ENCODE peak calls at places on chromosome 21, in four cellular contexts. B, L, Q and F are unnamed samples.

GRCh38 chr21:39602076-39602689 is 10.6 kb upstream of the B3GALT5 start:
- DNase-seq in Q (no peak), L (no peak), B (no peak), F (no peak)

GRCh38 chr21:34582506-34583150 is 32.3 kb downstream of the RCAN1 start:
- DNase-seq in L (peak), B (no peak), Q (peak), F (peak)

GRCh38 chr21:22125581-22125980 is 1127.4 kb downstream of the NCAM2 start:
- DNase-seq in Q (no peak), L (no peak), B (no peak), F (no peak)

GRCh38 chr21:34526618-34527290 is 14.7 kb upstream of the KCNE1 start:
- DNase-seq in B (no peak), L (peak), Q (peak), F (peak)

GRCh38 chr21:46157396-46157986 is 2.1 kb upstream of the FTCD start:
- DNase-seq in L (no peak), Q (no peak), B (no peak), F (no peak)

GRCh38 chr21:46667735-46668380 is 32.4 kb downstream of the PRMT2 start:
- DNase-seq in L (peak), B (no peak), Q (peak), F (peak)

GRCh38 chr21:25350056-25350455 is 257.2 kb downstream of the MRPL39 start:
- DNase-seq in B (no peak), L (peak), Q (peak), F (no peak)

GRCh38 chr21:46661211-46661625 is 25.7 kb downstream of the PRMT2 start:
- DNase-seq in Q (peak), L (peak), B (no peak), F (peak)

GRCh38 chr21:28339403-28339802 is 653.3 kb downstream of the LTN1 start:
- DNase-seq in Q (no peak), B (no peak), L (no peak), F (no peak)

GRCh38 chr21:26389971-26390641 is 183.0 kb downstream of the CYYR1 start:
- DNase-seq in L (peak), Q (peak), B (no peak), F (peak)

GRCh38 chr21:15066231-15066577 is 1.4 kb upstream of the NRIP1 start:
- DNase-seq in Q (no peak), L (no peak), B (no peak), F (peak)

GRCh38 chr21:46368533-46369285 is 44.8 kb downstream of the PCNT start:
- DNase-seq in L (no peak), B (no peak), Q (peak), F (no peak)

GRCh38 chr21:28943631-28944030 is 49.0 kb downstream of the LTN1 start:
- DNase-seq in B (no peak), L (peak), Q (peak), F (peak)

GRCh38 chr21:16634522-16634914 is 878.3 kb upstream of the CXADR start:
- DNase-seq in L (no peak), B (no peak), Q (no peak), F (no peak)

GRCh38 chr21:27648560-27648959 is 681.7 kb upstream of the ADAMTS5 start:
- DNase-seq in L (peak), Q (peak), B (no peak), F (peak)

GRCh38 chr21:35084869-35085268 is 35.8 kb upstream of the RUNX1 start:
- DNase-seq in L (peak), B (no peak), Q (peak), F (peak)

GRCh38 chr21:39055167-39055767 is 128.0 kb downstream of the PSMG1 start:
- DNase-seq in Q (no peak), L (no peak), B (no peak), F (no peak)

GRCh38 chr21:16072692-16073091 is 342.9 kb downstream of the USP25 start:
- DNase-seq in B (no peak), Q (peak), L (peak), F (peak)

GRCh38 chr21:36120304-36120902 is 14.5 kb upstream of the CBR3 start:
- DNase-seq in L (no peak), B (no peak), Q (no peak), F (peak)

GRCh38 chr21:17185685-17186084 is 327.2 kb upstream of the CXADR start:
- DNase-seq in Q (no peak), B (no peak), L (no peak), F (no peak)

GRCh38 chr21:27803571-27803970 is 836.7 kb upstream of the ADAMTS5 start:
- DNase-seq in B (no peak), Q (no peak), L (no peak), F (no peak)

GRCh38 chr21:24545807-24546361 is 1061.4 kb downstream of the MRPL39 start:
- DNase-seq in B (no peak), L (no peak), Q (no peak), F (no peak)

GRCh38 chr21:35057428-35057827 is 8.3 kb upstream of the RUNX1 start:
- DNase-seq in B (no peak), Q (no peak), L (no peak), F (no peak)

GRCh38 chr21:29125199-29125598 is 5.2 kb upstream of the MAP3K7CL start:
- DNase-seq in B (no peak), L (no peak), Q (no peak), F (no peak)

GRCh38 chr21:14879458-14879857 is 185.3 kb downstream of the NRIP1 start:
- DNase-seq in L (no peak), Q (no peak), B (no peak), F (no peak)

GRCh38 chr21:34372321-34372720 is 3.0 kb upstream of the SMIM11 start:
- DNase-seq in B (no peak), Q (no peak), L (no peak), F (no peak)

GRCh38 chr21:39054066-39054465 is 129.2 kb downstream of the PSMG1 start:
- DNase-seq in L (no peak), B (no peak), Q (no peak), F (no peak)

GRCh38 chr21:15614757-15615156 is 115.0 kb upstream of the USP25 start:
- DNase-seq in Q (no peak), B (no peak), L (no peak), F (no peak)

GRCh38 chr21:18617291-18617690 is 213.7 kb upstream of the TMPRSS15 start:
- DNase-seq in L (no peak), Q (peak), B (no peak), F (no peak)

GRCh38 chr21:15552914-15553491 is 176.8 kb upstream of the USP25 start:
- DNase-seq in Q (peak), B (no peak), L (peak), F (no peak)

GRCh38 chr21:25970254-25970930 is 200.2 kb downstream of the APP start:
- DNase-seq in Q (peak), L (peak), B (no peak), F (no peak)

GRCh38 chr21:27290020-27290419 is 323.1 kb upstream of the ADAMTS5 start:
- DNase-seq in L (no peak), B (no peak), Q (no peak), F (no peak)

GRCh38 chr21:35202431-35202830 is 153.3 kb upstream of the RUNX1 start:
- DNase-seq in L (peak), B (no peak), Q (peak), F (peak)

GRCh38 chr21:21624674-21625073 is 626.5 kb downstream of the NCAM2 start:
- DNase-seq in L (peak), B (no peak), Q (peak), F (peak)

GRCh38 chr21:14303731-14304488 is 79.0 kb downstream of the HSPA13 start:
- DNase-seq in L (no peak), B (no peak), Q (no peak), F (no peak)

GRCh38 chr21:27233514-27233913 is 266.6 kb upstream of the ADAMTS5 start:
- DNase-seq in Q (no peak), B (no peak), L (no peak), F (no peak)

GRCh38 chr21:36499578-36500471 is 19.9 kb upstream of the CLDN14 start:
- DNase-seq in Q (peak), B (no peak), L (peak), F (no peak)

GRCh38 chr21:24903954-24904635 is 703.2 kb downstream of the MRPL39 start:
- DNase-seq in L (no peak), Q (no peak), B (no peak), F (no peak)

GRCh38 chr21:15706686-15707085 is 23.1 kb upstream of the USP25 start:
- DNase-seq in L (peak), B (no peak), Q (peak), F (peak)

GRCh38 chr21:44921928-44922327 is 1.2 kb upstream of the ITGB2 start:
- DNase-seq in Q (no peak), L (no peak), B (peak), F (no peak)

GRCh38 chr21:44919111-44919912 is 1.4 kb downstream of the ITGB2 start:
- DNase-seq in Q (no peak), L (no peak), B (peak), F (no peak)

GRCh38 chr21:44919913-44920693 is 596 bp downstream of the ITGB2 start:
- DNase-seq in B (peak), Q (no peak), L (no peak), F (no peak)

GRCh38 chr21:44918581-44919033 is 2.1 kb downstream of the ITGB2 start:
- DNase-seq in L (no peak), B (peak), Q (no peak), F (no peak)

GRCh38 chr21:44920694-44921604 is at the start of gene ITGB2:
- DNase-seq in L (no peak), B (peak), Q (no peak), F (no peak)
- H3K4me3 ChIP-seq in L (no peak), B (peak), Q (no peak), F (no peak)

GRCh38 chr21:41847066-41847804 is 31.9 kb downstream of the PRDM15 start:
- DNase-seq in L (no peak), B (peak), Q (peak), F (peak)
- TF ChIP-seq CTCF in L (no peak), B (no peak), Q (peak), F (peak)

DNA sequence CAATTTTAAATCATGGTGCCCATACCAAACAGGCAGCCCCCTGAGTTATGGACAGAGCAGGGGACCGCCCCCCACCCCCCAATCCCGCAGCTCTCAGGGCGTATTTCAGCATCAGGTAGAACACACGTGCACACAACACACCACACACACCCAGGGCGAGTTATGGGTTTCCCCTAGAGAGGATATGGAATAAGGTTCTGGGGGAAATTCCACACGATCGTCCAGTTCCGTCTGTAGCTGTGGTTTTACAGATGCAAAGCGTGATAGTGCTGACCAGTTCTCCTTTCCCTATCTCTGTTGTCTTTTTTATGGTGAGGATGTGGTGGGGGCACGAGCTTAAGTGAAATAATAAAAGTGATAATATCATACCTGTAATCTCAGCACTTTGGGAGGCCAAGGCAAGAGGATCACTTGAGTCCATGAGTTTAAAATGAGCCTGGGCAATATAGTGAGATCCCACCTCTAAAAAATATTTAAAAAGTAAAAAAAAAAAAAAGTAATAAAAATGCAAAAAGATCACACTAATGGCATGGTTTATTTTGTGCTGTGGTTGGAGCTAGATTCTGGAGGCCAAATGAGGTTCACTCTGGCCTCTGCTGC is 25.1 kb downstream of the C2CD2 start:
- DNase-seq in B (peak), Q (no peak), L (no peak), F (no peak)
- H3K4me3 ChIP-seq in B (no peak), Q (no peak), L (no peak), F (no peak)

DNA sequence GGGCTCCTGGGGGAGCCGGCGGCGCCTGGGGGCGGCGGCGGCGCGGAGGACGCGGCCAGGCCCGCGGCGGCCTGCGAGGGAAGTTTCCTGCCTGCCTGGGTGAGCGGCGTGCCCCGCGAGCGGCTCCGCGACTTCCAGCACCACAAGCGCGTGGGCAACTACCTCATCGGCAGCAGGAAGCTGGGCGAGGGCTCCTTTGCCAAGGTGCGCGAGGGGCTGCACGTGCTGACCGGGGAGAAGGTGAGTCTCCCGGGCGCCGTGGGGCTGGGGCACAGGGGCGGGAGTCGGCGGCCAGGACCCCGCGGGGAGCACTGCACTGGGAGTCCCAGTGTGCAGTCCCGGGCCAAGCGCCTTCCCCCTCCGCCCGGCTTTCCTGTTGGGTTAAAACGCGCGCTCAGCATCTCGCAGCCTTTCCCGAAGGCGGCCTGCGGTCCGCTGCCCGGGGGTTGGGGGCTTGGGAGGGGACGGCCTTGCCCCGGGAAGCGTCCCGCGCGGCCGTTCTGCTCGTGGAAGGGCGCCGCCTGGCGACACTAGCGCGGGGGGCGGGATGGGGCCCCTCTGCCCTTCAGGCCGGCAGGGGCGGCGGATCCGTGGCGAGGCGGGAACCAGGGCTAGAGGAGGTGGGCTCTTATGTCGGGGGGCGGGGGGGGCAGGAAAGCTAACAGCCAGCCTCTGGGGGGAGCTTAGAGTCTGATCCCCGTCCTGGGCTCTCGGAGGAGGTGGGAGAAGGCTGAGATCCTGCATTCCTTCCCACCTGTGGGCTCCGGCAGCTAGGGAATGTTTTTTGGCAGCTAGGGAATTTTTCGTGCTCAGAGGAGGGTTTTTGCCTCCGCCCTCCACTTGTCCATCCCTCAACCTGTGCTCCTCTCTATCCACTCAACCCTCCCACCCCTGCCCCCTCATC is 1.1 kb downstream of the HUNK start:
- DNase-seq in Q (peak), L (no peak), B (peak), F (peak)
- TF ChIP-seq CTCF in Q (no peak), L (no peak), B (peak), F (peak)

GRCh38 chr21:37927711-37928110 is 11.5 kb upstream of the KCNJ6 start:
- DNase-seq in Q (no peak), B (no peak), L (no peak), F (no peak)
- H3K4me3 ChIP-seq in Q (no peak), B (no peak), L (no peak), F (no peak)